ENCODE peak calls at places on chromosomes 13 and 19, in five cellular contexts. E is cardiac muscle cell, I is left ventricle myocardium inferior, D is ovary, O is AG04449. X is an unnamed sample.

GRCh38 chr13:87851395-87851794 is 180.2 kb downstream of the SLITRK5 start:
- DNase-seq in E (no peak), I (no peak), D (no peak), O (no peak), X (no peak)

GRCh38 chr13:103695320-103695719 is 629.1 kb upstream of the SLC10A2 start:
- DNase-seq in E (no peak), I (peak), D (no peak), O (no peak), X (no peak)

GRCh38 chr13:102402292-102402691 is 444 bp upstream of the FGF14 start:
- DNase-seq in E (peak), I (peak), D (no peak), O (no peak), X (peak)

GRCh38 chr13:108950333-108951010 is 321.1 kb downstream of the MYO16 start:
- DNase-seq in E (peak), I (no peak), D (no peak), O (no peak), X (no peak)

GRCh38 chr19:42010245-42011126 is 16.5 kb upstream of the ATP1A3 start:
- DNase-seq in E (peak), I (no peak), D (no peak), O (peak), X (no peak)

GRCh38 chr13:36088463-36088862 is 42.7 kb downstream of the DCLK1 start:
- DNase-seq in E (no peak), I (no peak), D (no peak), O (no peak), X (no peak)

GRCh38 chr13:97429681-97430081 is 4.3 kb upstream of the RAP2A start:
- DNase-seq in E (peak), I (no peak), D (no peak), O (no peak), X (no peak)

GRCh38 chr19:14577264-14577663 is 5.4 kb upstream of the NDUFB7 start:
- DNase-seq in E (no peak), I (no peak), D (no peak), O (no peak), X (no peak)

GRCh38 chr13:44109986-44110640 is 230.4 kb downstream of the LACC1 start:
- DNase-seq in E (no peak), I (no peak), D (no peak), O (no peak), X (no peak)

GRCh38 chr19:9865732-9866627 is 30.9 kb downstream of the PIN1 start:
- DNase-seq in E (no peak), I (no peak), D (no peak), O (no peak), X (no peak)

GRCh38 chr13:33730147-33730546 is 87.8 kb upstream of the RFC3 start:
- DNase-seq in E (no peak), I (no peak), D (no peak), O (no peak), X (no peak)

GRCh38 chr13:106520205-106521004 is 15.1 kb downstream of the EFNB2 start:
- DNase-seq in E (peak), I (no peak), D (no peak), O (no peak), X (no peak)

GRCh38 chr13:106599875-106600797 is 32.2 kb upstream of the ARGLU1 start:
- DNase-seq in E (peak), I (no peak), D (peak), O (peak), X (no peak)

GRCh38 chr13:97125810-97126738 is 96.1 kb upstream of the MBNL2 start:
- DNase-seq in E (peak), I (peak), D (peak), O (no peak), X (no peak)

GRCh38 chr13:90430127-90430526 is 917.4 kb upstream of the MIR17HG start:
- DNase-seq in E (peak), I (no peak), D (no peak), O (no peak), X (no peak)

GRCh38 chr13:24148414-24149305 is 11.9 kb upstream of the SPATA13 start:
- DNase-seq in E (peak), I (no peak), D (no peak), O (peak), X (no peak)

GRCh38 chr19:4357095-4357797 is 13.9 kb downstream of the MPND start:
- DNase-seq in E (no peak), I (no peak), D (no peak), O (no peak), X (no peak)

GRCh38 chr19:28393574-28394336 is 819.2 kb downstream of the UQCRFS1 start:
- DNase-seq in E (no peak), I (no peak), D (no peak), O (no peak), X (no peak)

GRCh38 chr19:33303791-33304759 is 1.7 kb upstream of the CEBPA start:
- DNase-seq in E (peak), I (no peak), D (peak), O (no peak), X (no peak)

GRCh38 chr13:37360556-37360955 is 238.0 kb downstream of the POSTN start:
- DNase-seq in E (peak), I (no peak), D (no peak), O (no peak), X (no peak)

GRCh38 chr19:4678881-4679379 is 8.8 kb upstream of the MYDGF start:
- DNase-seq in E (no peak), I (no peak), D (peak), O (no peak), X (peak)

GRCh38 chr13:58992478-58993042 is 1171.2 kb downstream of the DIAPH3 start:
- DNase-seq in E (no peak), I (no peak), D (no peak), O (no peak), X (no peak)

GRCh38 chr13:29362849-29363604 is 232.5 kb downstream of the SLC7A1 start:
- DNase-seq in E (peak), I (no peak), D (no peak), O (no peak), X (peak)
- TF ChIP-seq CTCF in E (peak), I (peak), D (peak), O (peak), X (peak)

DNA sequence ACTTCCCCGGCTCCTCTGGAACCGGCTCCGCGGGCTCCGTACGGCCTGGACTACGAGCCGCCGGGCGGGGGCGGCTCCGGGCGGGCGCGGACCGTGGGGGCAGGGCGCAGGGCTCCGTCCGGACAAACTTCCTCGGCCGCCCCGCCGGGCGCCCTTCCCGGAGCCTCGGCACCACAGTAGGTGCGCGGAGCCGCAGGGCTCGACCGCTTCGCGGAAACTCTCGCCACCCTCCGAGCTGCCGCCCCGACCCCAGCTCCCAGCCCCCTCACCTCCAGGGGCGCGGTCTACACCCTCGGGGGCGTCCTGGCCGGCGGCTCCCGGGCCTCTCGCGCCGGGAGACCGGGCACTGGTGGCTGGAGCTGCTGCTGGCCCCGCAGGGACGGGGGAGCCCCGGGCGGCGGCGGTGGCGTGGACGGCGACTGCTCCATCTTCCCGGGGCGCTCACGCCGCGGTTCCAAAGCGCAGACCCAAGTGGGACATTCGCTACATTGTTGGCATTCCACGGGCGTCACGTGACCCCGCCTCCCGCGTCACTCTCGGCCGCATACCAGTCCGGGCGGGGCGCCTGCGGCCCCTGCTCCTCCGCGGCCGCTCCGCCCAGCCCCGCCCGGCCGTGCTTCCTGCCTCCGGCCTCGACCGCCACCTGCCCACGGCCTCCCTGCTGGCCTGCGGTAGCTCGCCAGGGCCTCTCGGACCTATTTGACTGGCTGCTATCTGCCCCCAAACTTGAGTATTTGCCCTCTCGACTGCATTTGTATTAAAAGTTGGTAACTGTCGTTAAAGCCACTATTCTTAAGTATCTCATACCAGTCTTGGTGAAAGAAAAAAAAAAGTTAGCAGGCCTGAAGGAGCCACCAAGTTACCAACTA is at the start of gene LATS2:
- DNase-seq in E (peak), I (peak), D (peak), O (peak), X (peak)
- TF ChIP-seq CTCF in E (peak), I (peak), D (no peak), O (peak), X (no peak)

DNA sequence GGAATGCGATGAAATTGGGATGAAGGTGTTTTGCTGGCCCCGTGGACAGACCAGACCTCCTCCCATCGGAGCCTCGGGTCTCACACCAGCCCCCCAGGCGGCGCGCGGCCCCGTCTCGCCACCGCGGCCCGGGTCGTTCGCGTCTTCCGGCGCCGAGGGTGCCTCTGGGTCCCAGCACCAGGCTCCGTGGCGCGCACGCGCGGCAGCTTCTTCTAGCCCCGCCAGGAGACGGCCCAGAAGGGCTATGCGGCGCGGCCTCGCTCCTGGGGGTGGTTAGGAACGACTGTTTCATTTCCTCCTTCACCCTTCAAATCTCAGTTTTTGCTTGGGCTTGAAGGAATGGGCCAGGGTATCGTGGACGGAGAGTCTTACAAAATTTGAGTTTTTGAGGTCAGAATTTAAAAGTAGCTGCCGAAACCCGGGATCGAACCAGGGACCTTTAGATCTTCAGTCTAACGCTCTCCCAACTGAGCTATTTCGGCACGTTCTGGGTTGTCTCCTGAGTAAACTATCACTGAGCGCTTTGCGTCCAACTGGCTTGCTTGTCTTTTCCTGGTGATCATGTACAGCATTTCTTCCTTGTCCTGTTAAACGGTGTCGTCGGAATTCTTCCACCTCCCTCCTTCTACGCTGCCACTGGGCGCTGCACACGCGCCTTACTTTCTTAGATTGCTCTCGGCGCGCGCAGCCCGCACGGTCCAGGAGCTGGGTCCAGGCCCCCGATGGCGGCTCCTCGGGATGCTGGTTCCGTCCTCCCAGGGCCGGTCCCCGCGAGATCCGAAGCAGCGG is 46.5 kb downstream of the TGDS start:
- DNase-seq in E (peak), I (peak), D (peak), O (peak), X (peak)
- TF ChIP-seq CTCF in E (no peak), I (peak), D (no peak), O (no peak), X (no peak)

DNA sequence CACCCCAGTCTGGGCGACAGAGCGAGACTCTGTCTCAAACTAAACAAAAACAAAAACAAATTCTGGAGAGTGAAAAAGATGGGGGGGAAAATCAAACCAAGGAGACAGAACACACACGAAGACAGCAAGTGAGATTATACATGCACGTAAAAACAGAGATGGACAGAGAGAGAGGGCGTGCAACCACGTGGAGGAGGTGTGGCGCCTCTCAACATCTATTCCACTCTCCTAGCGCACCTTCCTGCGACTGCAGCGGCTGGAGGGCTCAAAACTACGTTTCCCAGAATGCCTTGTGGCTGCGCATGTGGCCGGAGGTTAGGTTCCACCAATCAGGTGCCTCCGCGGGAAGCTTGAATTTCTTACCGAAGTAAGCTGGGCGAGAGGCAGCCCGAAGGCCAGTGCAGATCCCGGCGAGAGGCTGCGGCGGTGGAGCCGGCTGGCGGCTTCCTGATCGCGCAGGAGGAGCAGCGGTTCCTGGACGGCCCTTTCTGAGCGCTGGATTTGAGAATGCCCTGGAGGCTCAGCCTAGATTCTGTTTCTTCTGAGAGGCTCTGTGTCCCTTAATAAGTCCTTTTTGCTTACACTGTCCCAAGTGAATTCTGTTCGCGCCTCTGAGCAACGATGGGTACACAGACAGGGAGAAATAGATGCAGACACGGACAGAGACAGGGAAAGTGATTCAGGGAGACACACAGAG is 13.1 kb upstream of the NANOS2 start:
- DNase-seq in E (peak), I (peak), D (peak), O (peak), X (peak)
- TF ChIP-seq CTCF in E (no peak), I (peak), D (no peak), O (no peak), X (no peak)

GRCh38 chr13:26629260-26629659 is 71.8 kb downstream of the WASF3 start:
- DNase-seq in E (peak), I (no peak), D (no peak), O (no peak), X (no peak)

GRCh38 chr13:26623125-26623524 is 65.6 kb downstream of the WASF3 start:
- DNase-seq in E (peak), I (no peak), D (no peak), O (no peak), X (no peak)

GRCh38 chr13:26624572-26624971 is 67.1 kb downstream of the WASF3 start:
- DNase-seq in E (no peak), I (no peak), D (no peak), O (no peak), X (no peak)

GRCh38 chr13:26628706-26629105 is 71.2 kb downstream of the WASF3 start:
- DNase-seq in E (peak), I (no peak), D (no peak), O (no peak), X (no peak)
- TF ChIP-seq CTCF in E (peak), I (no peak), D (no peak), O (peak), X (no peak)

GRCh38 chr13:28953714-28954113 is 133.6 kb downstream of the MTUS2 start:
- DNase-seq in E (no peak), I (no peak), D (no peak), O (no peak), X (no peak)
- TF ChIP-seq CTCF in E (no peak), I (no peak), D (no peak), O (no peak), X (peak)

GRCh38 chr19:43774103-43774939 is 6.5 kb downstream of the KCNN4 start:
- DNase-seq in E (peak), I (peak), D (peak), O (no peak), X (peak)
- TF ChIP-seq CTCF in E (peak), I (peak), D (no peak), O (peak), X (peak)

DNA sequence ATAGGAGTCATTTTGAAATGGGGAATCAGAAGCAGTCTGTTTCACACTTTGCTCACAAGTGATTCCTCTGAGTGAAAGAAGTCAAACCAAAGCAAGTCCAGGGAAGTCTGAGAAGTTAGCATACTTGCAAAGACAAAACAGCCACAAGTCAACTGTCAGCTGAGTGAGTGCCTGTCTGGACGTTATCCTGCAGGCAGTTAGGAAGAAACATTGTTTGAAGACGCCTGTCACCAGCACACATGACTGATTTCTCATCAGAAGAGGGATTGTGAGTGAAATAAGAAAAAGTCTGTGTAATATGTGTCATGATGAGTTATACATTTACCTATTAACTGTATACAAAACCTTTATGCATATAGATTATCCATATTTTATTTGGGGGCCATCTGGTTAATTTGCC is 153.6 kb downstream of the KCNRG start:
- DNase-seq in E (no peak), I (no peak), D (no peak), O (no peak), X (no peak)
- TF ChIP-seq CTCF in E (no peak), I (no peak), D (no peak), O (no peak), X (no peak)

DNA sequence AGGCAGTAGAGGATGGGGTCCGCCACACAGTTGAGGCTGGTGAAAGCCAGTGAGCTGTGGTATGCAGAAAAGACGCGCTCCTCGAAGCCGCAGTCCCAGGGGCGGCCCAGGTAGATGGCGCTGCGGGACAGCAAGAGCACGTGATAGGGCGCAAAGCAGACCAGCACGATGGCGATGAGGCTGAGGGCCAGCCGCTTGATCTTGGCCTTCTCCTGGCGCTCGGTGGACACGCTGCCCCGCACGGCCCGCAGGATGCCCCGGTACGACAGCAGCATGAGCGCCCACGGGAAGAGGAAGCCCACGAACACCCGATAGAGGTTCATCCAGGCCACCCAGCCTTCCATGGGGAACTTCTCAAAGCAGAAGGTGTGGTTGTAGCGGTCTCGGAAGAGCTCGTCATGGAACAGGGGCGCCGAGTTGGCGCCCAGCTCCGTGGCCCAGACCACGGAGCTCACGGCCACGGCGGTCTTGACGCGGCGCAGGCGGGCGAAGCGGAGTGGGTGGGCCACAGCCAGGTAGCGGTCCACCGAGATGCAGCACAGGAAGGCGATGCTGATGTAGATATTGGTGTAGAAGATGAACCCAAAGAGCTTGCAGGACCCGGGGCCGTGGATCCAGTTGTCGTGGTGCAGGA is 6.5 kb upstream of the OPA3 start:
- DNase-seq in E (no peak), I (no peak), D (no peak), O (no peak), X (peak)
- TF ChIP-seq CTCF in E (peak), I (no peak), D (no peak), O (peak), X (no peak)

GRCh38 chr19:8473652-8474476 is 28.6 kb downstream of the PRAM1 start:
- DNase-seq in E (no peak), I (no peak), D (no peak), O (no peak), X (no peak)

GRCh38 chr19:8463343-8463742 is 18.6 kb downstream of the HNRNPM start:
- DNase-seq in E (no peak), I (no peak), D (no peak), O (no peak), X (no peak)

GRCh38 chr19:8466018-8466417 is 21.2 kb downstream of the HNRNPM start:
- DNase-seq in E (no peak), I (no peak), D (no peak), O (no peak), X (no peak)

GRCh38 chr19:8468124-8468523 is 23.3 kb downstream of the HNRNPM start:
- DNase-seq in E (no peak), I (no peak), D (no peak), O (no peak), X (no peak)

DNA sequence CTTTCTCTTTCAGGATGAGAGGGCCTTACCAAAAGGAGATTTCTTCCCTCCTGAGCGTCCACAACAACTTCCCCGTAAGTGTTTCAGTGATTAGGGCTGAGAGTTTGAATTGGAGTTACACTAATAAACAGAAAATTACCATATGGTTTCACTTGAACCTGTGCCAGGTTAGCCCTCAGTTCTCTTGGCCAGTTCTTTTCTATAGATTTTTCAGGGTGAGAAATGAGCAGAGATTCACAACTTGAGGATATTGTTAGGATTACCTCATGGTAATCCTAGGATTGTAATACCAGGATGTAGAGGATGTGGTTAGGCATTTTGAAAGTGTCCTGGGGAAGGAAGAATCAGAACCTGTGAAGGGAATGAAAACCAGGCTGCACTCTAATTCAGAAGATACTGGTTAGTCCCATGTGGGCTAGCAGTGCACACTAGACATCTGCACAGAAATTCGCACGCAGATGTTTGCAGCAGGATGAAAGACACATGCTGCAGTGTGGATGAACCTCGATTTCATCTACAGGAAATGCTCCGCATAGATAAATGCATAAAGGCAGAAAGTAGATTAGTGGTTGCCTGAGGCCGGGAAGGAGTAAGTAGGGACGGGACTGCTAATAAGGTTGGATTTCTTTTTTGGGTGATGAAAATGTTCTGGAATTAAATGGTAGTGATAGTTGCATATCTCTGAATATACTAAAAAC is 24.1 kb downstream of the HNRNPM start:
- DNase-seq in E (peak), I (no peak), D (no peak), O (no peak), X (no peak)
- TF ChIP-seq CTCF in E (no peak), I (no peak), D (no peak), O (no peak), X (no peak)